ENCODE peak calls at places on chromosomes 3 and 15, in four cellular contexts. One of them, this sample, is unnamed.

GRCh38 chr3:186713499-186713898 is 3.7 kb upstream of the KNG1 start:
- DNase-seq in IMR-90: no peak
- DNase-seq in A549: no peak
- DNase-seq in K562: no peak
- DNase-seq in this sample: no peak

GRCh38 chr3:71185733-71186455 is 397.6 kb downstream of the FOXP1 start:
- DNase-seq in IMR-90: peak
- DNase-seq in A549: peak
- DNase-seq in K562: peak
- DNase-seq in this sample: no peak

GRCh38 chr15:81007428-81008064 is 6.8 kb downstream of the TLNRD1 start:
- DNase-seq in IMR-90: no peak
- DNase-seq in A549: no peak
- DNase-seq in K562: no peak
- DNase-seq in this sample: no peak

GRCh38 chr3:189041482-189042090 is 130.2 kb upstream of the TPRG1 start:
- DNase-seq in IMR-90: peak
- DNase-seq in A549: peak
- DNase-seq in K562: no peak
- DNase-seq in this sample: peak

GRCh38 chr3:47871389-47871788 is 68.5 kb downstream of the DHX30 start:
- DNase-seq in IMR-90: no peak
- DNase-seq in A549: no peak
- DNase-seq in K562: peak
- DNase-seq in this sample: no peak

GRCh38 chr3:134601539-134602439 is 49.0 kb downstream of the KY start:
- DNase-seq in IMR-90: peak
- DNase-seq in A549: no peak
- DNase-seq in K562: peak
- DNase-seq in this sample: no peak

GRCh38 chr3:145981057-145981456 is 179.9 kb downstream of the PLOD2 start:
- DNase-seq in IMR-90: no peak
- DNase-seq in A549: no peak
- DNase-seq in K562: no peak
- DNase-seq in this sample: no peak

GRCh38 chr3:146035366-146035765 is 125.6 kb downstream of the PLOD2 start:
- DNase-seq in IMR-90: peak
- DNase-seq in A549: no peak
- DNase-seq in K562: no peak
- DNase-seq in this sample: no peak

GRCh38 chr3:191743283-191743682 is 282.3 kb downstream of the PYDC2 start:
- DNase-seq in IMR-90: no peak
- DNase-seq in A549: no peak
- DNase-seq in K562: no peak
- DNase-seq in this sample: no peak

GRCh38 chr15:36579792-36580431 is 486 bp downstream of the CDIN1 start:
- DNase-seq in IMR-90: no peak
- DNase-seq in A549: no peak
- DNase-seq in K562: no peak
- DNase-seq in this sample: peak

GRCh38 chr15:89399390-89400120 is 64.9 kb upstream of the POLG start:
- DNase-seq in IMR-90: no peak
- DNase-seq in A549: peak
- DNase-seq in K562: peak
- DNase-seq in this sample: no peak

GRCh38 chr3:132448211-132448961 is 31.1 kb downstream of the DNAJC13 start:
- DNase-seq in IMR-90: peak
- DNase-seq in A549: no peak
- DNase-seq in K562: no peak
- DNase-seq in this sample: no peak

GRCh38 chr3:126567696-126568438 is 9.1 kb upstream of the C3orf22 start:
- DNase-seq in IMR-90: no peak
- DNase-seq in A549: peak
- DNase-seq in K562: no peak
- DNase-seq in this sample: peak

GRCh38 chr15:66912001-66912400 is 153.4 kb upstream of the SMAD3 start:
- DNase-seq in IMR-90: no peak
- DNase-seq in A549: no peak
- DNase-seq in K562: no peak
- DNase-seq in this sample: no peak

GRCh38 chr3:146130881-146131371 is 30.1 kb downstream of the PLOD2 start:
- DNase-seq in IMR-90: peak
- DNase-seq in A549: no peak
- DNase-seq in K562: no peak
- DNase-seq in this sample: no peak

GRCh38 chr3:172646439-172647015 is 64.3 kb downstream of the NCEH1 start:
- DNase-seq in IMR-90: peak
- DNase-seq in A549: no peak
- DNase-seq in K562: no peak
- DNase-seq in this sample: no peak

GRCh38 chr15:67788986-67789385 is 36.3 kb upstream of the SKOR1 start:
- DNase-seq in IMR-90: no peak
- DNase-seq in A549: no peak
- DNase-seq in K562: no peak
- DNase-seq in this sample: no peak

GRCh38 chr15:72999586-72999985 is 52.7 kb upstream of the NEO1 start:
- DNase-seq in IMR-90: no peak
- DNase-seq in A549: no peak
- DNase-seq in K562: no peak
- DNase-seq in this sample: no peak

GRCh38 chr15:26561994-26562730 is 210.7 kb downstream of the GABRB3 start:
- DNase-seq in IMR-90: no peak
- DNase-seq in A549: peak
- DNase-seq in K562: no peak
- DNase-seq in this sample: no peak

GRCh38 chr15:98177950-98178848 is 217.7 kb downstream of the ARRDC4 start:
- DNase-seq in IMR-90: peak
- DNase-seq in A549: peak
- DNase-seq in K562: peak
- DNase-seq in this sample: peak

GRCh38 chr3:125326957-125327356 is 48.2 kb downstream of the ZNF148 start:
- DNase-seq in IMR-90: no peak
- DNase-seq in A549: no peak
- DNase-seq in K562: no peak
- DNase-seq in this sample: no peak

GRCh38 chr3:130772124-130772523 is 25.5 kb upstream of the PIK3R4 start:
- DNase-seq in IMR-90: no peak
- DNase-seq in A549: no peak
- DNase-seq in K562: no peak
- DNase-seq in this sample: no peak

GRCh38 chr3:101179637-101180036 is 140.7 kb downstream of the IMPG2 start:
- DNase-seq in IMR-90: peak
- DNase-seq in A549: no peak
- DNase-seq in K562: no peak
- DNase-seq in this sample: no peak

GRCh38 chr15:70488002-70488605 is 275.3 kb downstream of the UACA start:
- DNase-seq in IMR-90: peak
- DNase-seq in A549: peak
- DNase-seq in K562: peak
- DNase-seq in this sample: peak

GRCh38 chr15:63818191-63818590 is 15.6 kb downstream of the HERC1 start:
- DNase-seq in IMR-90: peak
- DNase-seq in A549: no peak
- DNase-seq in K562: peak
- DNase-seq in this sample: no peak

GRCh38 chr3:71973337-71974030 is 188.5 kb upstream of the PROK2 start:
- DNase-seq in IMR-90: no peak
- DNase-seq in A549: no peak
- DNase-seq in K562: no peak
- DNase-seq in this sample: no peak

GRCh38 chr3:19757773-19758172 is 176.2 kb downstream of the EFHB start:
- DNase-seq in IMR-90: no peak
- DNase-seq in A549: peak
- DNase-seq in K562: no peak
- DNase-seq in this sample: no peak

GRCh38 chr15:47949815-47950214 is 171.0 kb upstream of the SLC24A5 start:
- DNase-seq in IMR-90: no peak
- DNase-seq in A549: no peak
- DNase-seq in K562: no peak
- DNase-seq in this sample: no peak

GRCh38 chr3:142642956-142643355 is 46.8 kb downstream of the PLS1 start:
- DNase-seq in IMR-90: no peak
- DNase-seq in A549: no peak
- DNase-seq in K562: no peak
- DNase-seq in this sample: no peak

GRCh38 chr3:8762607-8763377 is 6.6 kb downstream of the OXTR start:
- DNase-seq in IMR-90: no peak
- DNase-seq in A549: no peak
- DNase-seq in K562: no peak
- DNase-seq in this sample: no peak

GRCh38 chr3:70471464-70472342 is 159.3 kb upstream of the MDFIC2 start:
- DNase-seq in IMR-90: peak
- DNase-seq in A549: no peak
- DNase-seq in K562: no peak
- DNase-seq in this sample: no peak

GRCh38 chr3:264394-265156 is 68.0 kb downstream of the CHL1 start:
- DNase-seq in IMR-90: peak
- DNase-seq in A549: peak
- DNase-seq in K562: no peak
- DNase-seq in this sample: peak
- TF ChIP-seq MAZ in IMR-90: no peak
- TF ChIP-seq MAZ in A549: no peak
- TF ChIP-seq MAZ in K562: no peak
- TF ChIP-seq MAZ in this sample: no peak

DNA sequence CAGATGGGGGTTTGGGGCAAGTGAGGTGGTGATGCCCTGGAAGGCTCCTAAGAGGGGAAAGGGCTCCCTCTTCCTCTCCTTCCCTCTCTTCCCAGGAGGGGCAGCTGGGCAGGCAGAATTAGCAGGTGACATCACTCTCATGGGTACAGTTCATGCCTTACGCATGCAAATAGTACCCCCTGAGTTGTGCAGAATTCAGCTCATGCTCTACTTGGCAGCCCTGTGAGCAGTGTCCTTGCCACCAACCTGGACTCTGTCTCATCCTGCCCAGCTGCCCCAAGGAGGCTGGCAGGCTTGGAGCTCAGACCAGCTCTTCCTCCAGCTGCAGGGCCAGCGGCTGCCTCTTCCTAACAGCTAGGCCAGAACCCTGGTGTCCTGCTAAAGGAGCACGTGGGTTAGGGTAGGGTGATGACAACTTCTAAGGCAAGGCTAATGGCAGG is 3.3 kb downstream of the CHAC1 start:
- DNase-seq in IMR-90: no peak
- DNase-seq in A549: no peak
- DNase-seq in K562: no peak
- DNase-seq in this sample: no peak
- TF ChIP-seq MAZ in IMR-90: no peak
- TF ChIP-seq MAZ in A549: no peak
- TF ChIP-seq MAZ in K562: no peak
- TF ChIP-seq MAZ in this sample: no peak

GRCh38 chr3:157311633-157312365 is 124.9 kb upstream of the PTX3 start:
- DNase-seq in IMR-90: peak
- DNase-seq in A549: no peak
- DNase-seq in K562: no peak
- DNase-seq in this sample: no peak
- TF ChIP-seq MAZ in IMR-90: no peak
- TF ChIP-seq MAZ in A549: no peak
- TF ChIP-seq MAZ in K562: no peak
- TF ChIP-seq MAZ in this sample: no peak

DNA sequence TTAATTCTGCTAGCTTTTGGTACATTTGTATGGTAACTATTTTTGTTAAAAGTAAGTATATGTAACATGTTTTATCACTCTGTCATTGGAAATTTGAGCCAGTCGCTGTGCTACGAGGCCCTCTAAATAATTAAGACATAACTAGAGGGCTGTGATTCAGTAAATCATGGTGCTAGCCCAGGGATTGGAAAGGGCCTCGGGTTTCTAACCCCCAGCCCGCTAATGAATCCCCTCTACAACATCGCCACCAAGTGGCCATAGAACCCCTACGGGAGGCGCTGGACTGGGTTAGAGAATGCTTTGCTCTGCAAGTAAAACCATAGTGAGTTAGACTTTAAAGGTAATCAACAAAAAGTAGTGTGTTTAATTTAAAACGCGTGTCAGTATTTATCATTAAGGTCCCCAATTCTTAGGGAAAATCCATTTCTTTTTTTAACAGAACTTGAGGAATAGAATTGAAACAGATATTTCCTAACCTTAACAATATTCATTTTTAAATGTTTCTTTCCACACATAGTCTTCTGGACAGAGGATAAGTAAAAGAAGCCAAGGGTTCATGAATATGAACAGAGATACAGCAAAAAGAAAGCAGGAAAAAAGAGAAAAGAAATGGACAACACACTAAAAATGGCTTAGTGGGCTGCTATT is 744.7 kb downstream of the EPHA3 start:
- DNase-seq in IMR-90: peak
- DNase-seq in A549: peak
- DNase-seq in K562: no peak
- DNase-seq in this sample: peak
- TF ChIP-seq MAZ in IMR-90: no peak
- TF ChIP-seq MAZ in A549: no peak
- TF ChIP-seq MAZ in K562: no peak
- TF ChIP-seq MAZ in this sample: no peak

GRCh38 chr3:141148169-141148568 is 83.5 kb upstream of the PXYLP1 start:
- DNase-seq in IMR-90: no peak
- DNase-seq in A549: no peak
- DNase-seq in K562: no peak
- DNase-seq in this sample: no peak
- TF ChIP-seq MAZ in IMR-90: no peak
- TF ChIP-seq MAZ in A549: no peak
- TF ChIP-seq MAZ in K562: no peak
- TF ChIP-seq MAZ in this sample: no peak

GRCh38 chr3:104510091-104510860 is 856.4 kb upstream of the ALCAM start:
- DNase-seq in IMR-90: no peak
- DNase-seq in A549: no peak
- DNase-seq in K562: no peak
- DNase-seq in this sample: no peak
- TF ChIP-seq MAZ in IMR-90: no peak
- TF ChIP-seq MAZ in A549: no peak
- TF ChIP-seq MAZ in K562: no peak
- TF ChIP-seq MAZ in this sample: no peak

DNA sequence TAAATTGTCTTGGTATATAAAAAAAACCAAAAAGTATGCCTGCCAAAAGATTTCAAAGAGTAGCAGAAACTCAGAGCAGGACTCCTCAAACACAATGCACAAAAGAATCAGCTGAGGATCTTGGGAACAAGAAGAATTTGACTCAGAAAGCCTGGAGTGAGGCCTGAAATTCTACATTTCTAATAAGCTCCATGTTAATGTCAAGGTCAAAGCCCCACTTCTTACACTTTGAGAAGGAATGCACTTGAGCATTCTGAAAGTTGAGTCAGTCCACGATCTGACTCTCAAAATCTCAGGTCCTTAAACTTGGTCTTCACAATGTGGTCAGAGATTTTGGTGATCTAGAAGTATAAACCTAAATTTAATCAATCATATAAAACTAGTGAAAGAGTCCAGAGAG is 910.0 kb upstream of the GBE1 start:
- DNase-seq in IMR-90: no peak
- DNase-seq in A549: no peak
- DNase-seq in K562: no peak
- DNase-seq in this sample: no peak
- TF ChIP-seq MAZ in IMR-90: no peak
- TF ChIP-seq MAZ in A549: no peak
- TF ChIP-seq MAZ in K562: no peak
- TF ChIP-seq MAZ in this sample: no peak

This sample was measured in HepG2.